ENCODE peak calls at places on chromosomes 11 and 22, in nine cellular contexts. A, K, R, Y, O, M, B, X and C are unnamed samples.

GRCh38 chr11:67542971-67543370 is 19.7 kb upstream of the CABP2 start:
- DNase-seq in R (no peak), A (no peak), K (no peak), B (no peak), Y (no peak), O (no peak), M (no peak), X (no peak), C (no peak)

GRCh38 chr22:35322126-35322525 is 22.4 kb downstream of the TOM1 start:
- DNase-seq in X (no peak), Y (no peak), A (no peak), B (no peak), R (no peak), O (no peak), M (no peak), K (no peak), C (no peak)

GRCh38 chr11:114077482-114078305 is 18.2 kb downstream of the ZBTB16 start:
- DNase-seq in A (no peak), K (no peak), O (no peak), Y (no peak), M (no peak), X (no peak), R (no peak), B (no peak), C (no peak)

GRCh38 chr11:111329306-111330204 is 31.2 kb downstream of the POU2AF3 start:
- DNase-seq in O (no peak), A (no peak), K (no peak), X (no peak), B (no peak), Y (no peak), R (peak), M (no peak), C (no peak)

GRCh38 chr22:44907765-44908737 is 101.8 kb downstream of the PHF21B start:
- DNase-seq in R (peak), O (no peak), B (no peak), A (no peak), Y (no peak), M (no peak), K (no peak), X (no peak), C (no peak)

GRCh38 chr11:97722721-97723120 is 1298.0 kb upstream of the CNTN5 start:
- DNase-seq in A (no peak), K (no peak), B (no peak), X (no peak), M (no peak), R (no peak), Y (no peak), O (no peak), C (no peak)

GRCh38 chr22:22721681-22722309 is 77.4 kb downstream of the GGTLC2 start:
- DNase-seq in R (no peak), K (no peak), O (peak), B (peak), M (no peak), Y (peak), X (peak), A (peak), C (peak)

GRCh38 chr11:34052608-34053160 is 1.2 kb downstream of the CAPRIN1 start:
- DNase-seq in B (no peak), Y (no peak), R (peak), X (no peak), K (peak), M (no peak), O (no peak), A (no peak), C (no peak)

GRCh38 chr22:37273846-37274225 is 8.5 kb upstream of the CYTH4 start:
- DNase-seq in M (no peak), Y (no peak), O (no peak), B (no peak), K (no peak), A (no peak), X (no peak), R (no peak), C (no peak)

GRCh38 chr11:128334311-128335044 is 252.9 kb downstream of the ETS1 start:
- DNase-seq in M (no peak), A (no peak), K (no peak), O (no peak), B (no peak), X (peak), R (peak), Y (no peak), C (peak)

GRCh38 chr11:124798991-124799383 is 1.2 kb downstream of the MSANTD2 start:
- DNase-seq in R (no peak), K (no peak), A (peak), M (no peak), X (peak), B (peak), Y (peak), O (no peak), C (peak)

GRCh38 chr11:118838905-118839553 is 44.7 kb upstream of the CXCR5 start:
- DNase-seq in O (peak), M (no peak), R (no peak), B (peak), A (no peak), X (no peak), Y (no peak), K (no peak), C (no peak)

GRCh38 chr22:17596226-17596625 is 32.3 kb downstream of the ATP6V1E1 start:
- DNase-seq in X (no peak), K (no peak), O (no peak), R (no peak), Y (no peak), M (no peak), A (no peak), B (no peak), C (no peak)

GRCh38 chr11:11860103-11860979 is 18.6 kb downstream of the USP47 start:
- DNase-seq in R (no peak), B (peak), M (no peak), A (peak), Y (peak), K (no peak), X (peak), O (no peak), C (no peak)

GRCh38 chr11:46905806-46906205 is 12.5 kb downstream of the LRP4 start:
- DNase-seq in B (no peak), M (no peak), Y (no peak), R (no peak), O (no peak), X (no peak), A (no peak), K (no peak), C (peak)

GRCh38 chr22:39176067-39176621 is 23.7 kb upstream of the CBX7 start:
- DNase-seq in X (peak), Y (peak), R (peak), O (no peak), K (no peak), A (peak), B (peak), M (peak), C (peak)

GRCh38 chr11:14029971-14030531 is 67.5 kb downstream of the SPON1 start:
- DNase-seq in Y (peak), X (peak), B (peak), O (no peak), M (peak), A (peak), R (peak), K (peak), C (no peak)

GRCh38 chr11:76523147-76523546 is 78.3 kb downstream of the EMSY start:
- DNase-seq in K (no peak), X (no peak), O (no peak), Y (no peak), B (no peak), M (no peak), A (no peak), R (no peak), C (peak)

GRCh38 chr11:1336836-1337646 is 27.6 kb upstream of the TOLLIP start:
- DNase-seq in A (no peak), O (no peak), M (no peak), Y (no peak), R (peak), K (no peak), B (no peak), X (no peak), C (no peak)

GRCh38 chr11:9562716-9563115 is 10.8 kb upstream of the WEE1 start:
- DNase-seq in M (no peak), A (no peak), Y (no peak), X (no peak), K (no peak), R (no peak), O (no peak), B (no peak), C (no peak)

GRCh38 chr22:20940904-20941385 is 23.7 kb downstream of the CRKL start:
- DNase-seq in Y (no peak), X (no peak), O (no peak), A (no peak), K (no peak), B (no peak), R (no peak), M (no peak), C (no peak)

GRCh38 chr11:43969543-43969942 is 27.1 kb downstream of the C11orf96 start:
- DNase-seq in O (no peak), R (no peak), K (no peak), X (peak), Y (no peak), M (no peak), B (no peak), A (peak), C (peak)

GRCh38 chr11:123841189-123841588 is 35.0 kb upstream of the OR6M1 start:
- DNase-seq in B (no peak), X (peak), R (no peak), M (no peak), K (no peak), O (no peak), Y (no peak), A (no peak), C (no peak)

GRCh38 chr11:123166095-123166559 is 28.9 kb downstream of the CLMP start:
- DNase-seq in O (no peak), R (peak), K (no peak), A (peak), M (peak), Y (peak), B (peak), X (peak), C (peak)

GRCh38 chr22:49381595-49382450 is 445.9 kb downstream of the BRD1 start:
- DNase-seq in X (no peak), Y (no peak), M (no peak), K (no peak), O (no peak), B (no peak), R (no peak), A (no peak), C (no peak)

GRCh38 chr11:33021937-33022336 is 6.3 kb downstream of the DEPDC7 start:
- DNase-seq in R (no peak), X (no peak), A (no peak), O (no peak), M (no peak), B (no peak), K (no peak), Y (no peak), C (no peak)

GRCh38 chr11:1643146-1643690 is 13.6 kb downstream of the KRTAP5-5 start:
- DNase-seq in B (no peak), R (no peak), K (no peak), O (no peak), M (no peak), X (no peak), A (no peak), Y (no peak), C (no peak)

GRCh38 chr11:76151561-76152085 is 54.7 kb downstream of the WNT11 start:
- DNase-seq in O (no peak), A (no peak), B (no peak), Y (no peak), M (no peak), X (no peak), K (no peak), R (peak), C (no peak)

GRCh38 chr11:114034956-114035355 is 24.6 kb upstream of the ZBTB16 start:
- DNase-seq in O (no peak), B (no peak), Y (no peak), M (no peak), X (no peak), K (no peak), R (no peak), A (no peak), C (no peak)

GRCh38 chr11:44308923-44309482 is 936 bp downstream of the ALX4 start:
- DNase-seq in R (no peak), K (no peak), Y (no peak), X (no peak), M (no peak), A (no peak), O (no peak), B (peak), C (no peak)

GRCh38 chr11:134277176-134278001 is 1.2 kb downstream of the GLB1L3 start:
- DNase-seq in O (no peak), Y (no peak), R (no peak), K (peak), B (no peak), M (no peak), A (no peak), X (no peak), C (no peak)

GRCh38 chr11:40241524-40242037 is 1217.9 kb downstream of the LRRC4C start:
- DNase-seq in O (peak), Y (no peak), A (peak), X (no peak), M (no peak), B (peak), R (no peak), K (peak), C (peak)

GRCh38 chr11:77503006-77503405 is 29.1 kb upstream of the PAK1 start:
- DNase-seq in B (peak), K (no peak), X (peak), R (no peak), O (no peak), A (peak), Y (peak), M (no peak), C (no peak)

GRCh38 chr11:6199174-6199810 is at the start of gene OR52W1:
- DNase-seq in X (no peak), M (no peak), B (no peak), O (no peak), Y (no peak), A (no peak), R (no peak), K (no peak), C (no peak)

GRCh38 chr11:114073506-114074381 is 14.2 kb downstream of the ZBTB16 start:
- DNase-seq in A (no peak), B (no peak), Y (no peak), X (no peak), O (no peak), M (no peak), K (no peak), R (no peak), C (no peak)

GRCh38 chr11:65446446-65447277 is 24.1 kb downstream of the NEAT1 start:
- DNase-seq in A (peak), B (peak), O (no peak), Y (peak), M (peak), K (no peak), R (peak), X (peak), C (peak)

GRCh38 chr11:124867700-124868099 is 2.5 kb downstream of the ROBO3 start:
- DNase-seq in Y (peak), A (peak), X (peak), O (no peak), R (no peak), M (no peak), B (peak), K (no peak), C (peak)

GRCh38 chr22:19576460-19577421 is 52.5 kb upstream of the CLDN5 start:
- DNase-seq in M (no peak), K (no peak), O (no peak), A (peak), Y (peak), R (peak), X (peak), B (peak), C (peak)

GRCh38 chr11:29328961-29329441 is 687.8 kb downstream of the KCNA4 start:
- DNase-seq in Y (peak), K (no peak), M (no peak), A (peak), X (peak), R (no peak), B (peak), O (no peak), C (peak)
- TF ChIP-seq CTCF in Y (peak), K (no peak), M (no peak), A (peak), X (peak), R (peak), B (peak), O (peak), C (peak)

DNA sequence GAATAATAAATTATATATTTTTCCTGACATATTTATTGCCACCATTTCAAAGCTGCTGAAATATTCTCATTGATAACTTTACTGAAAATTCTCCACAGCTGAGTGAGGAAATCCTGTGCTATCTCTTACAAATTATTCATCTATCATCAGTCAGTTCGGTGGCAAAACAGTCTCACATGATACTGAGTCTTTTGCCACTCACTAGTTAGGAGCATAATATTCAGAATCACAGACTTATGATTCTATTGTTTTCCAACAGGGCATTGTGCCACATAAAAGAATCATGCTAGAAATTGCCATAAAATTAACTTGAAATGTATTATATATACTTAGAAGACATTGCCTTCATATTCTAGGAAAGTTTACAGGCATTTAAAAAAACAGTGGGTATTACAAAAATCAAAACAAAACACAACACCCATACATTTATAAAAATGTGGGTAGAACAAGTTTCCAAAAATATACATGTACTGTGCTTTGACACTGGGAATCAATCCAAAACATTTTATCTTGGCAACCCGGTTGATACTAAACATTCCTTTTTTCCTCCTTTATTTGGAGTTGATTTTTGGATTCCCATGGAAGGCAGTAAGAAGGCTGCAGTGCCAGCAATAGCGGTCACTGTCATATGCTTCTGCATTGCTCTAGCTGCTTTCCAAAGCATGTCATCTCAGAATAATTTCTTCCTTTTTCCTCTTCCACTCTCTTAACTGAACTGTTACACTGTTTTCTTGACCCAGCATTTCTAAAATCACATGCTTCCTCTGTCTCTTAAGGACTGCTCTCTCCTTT is 42.5 kb downstream of the ATG16L2 start:
- DNase-seq in O (no peak), R (no peak), Y (no peak), X (peak), M (no peak), B (peak), A (no peak), K (no peak), C (peak)
- TF ChIP-seq CTCF in O (no peak), R (no peak), Y (no peak), X (peak), M (no peak), B (no peak), A (no peak), K (no peak), C (no peak)

DNA sequence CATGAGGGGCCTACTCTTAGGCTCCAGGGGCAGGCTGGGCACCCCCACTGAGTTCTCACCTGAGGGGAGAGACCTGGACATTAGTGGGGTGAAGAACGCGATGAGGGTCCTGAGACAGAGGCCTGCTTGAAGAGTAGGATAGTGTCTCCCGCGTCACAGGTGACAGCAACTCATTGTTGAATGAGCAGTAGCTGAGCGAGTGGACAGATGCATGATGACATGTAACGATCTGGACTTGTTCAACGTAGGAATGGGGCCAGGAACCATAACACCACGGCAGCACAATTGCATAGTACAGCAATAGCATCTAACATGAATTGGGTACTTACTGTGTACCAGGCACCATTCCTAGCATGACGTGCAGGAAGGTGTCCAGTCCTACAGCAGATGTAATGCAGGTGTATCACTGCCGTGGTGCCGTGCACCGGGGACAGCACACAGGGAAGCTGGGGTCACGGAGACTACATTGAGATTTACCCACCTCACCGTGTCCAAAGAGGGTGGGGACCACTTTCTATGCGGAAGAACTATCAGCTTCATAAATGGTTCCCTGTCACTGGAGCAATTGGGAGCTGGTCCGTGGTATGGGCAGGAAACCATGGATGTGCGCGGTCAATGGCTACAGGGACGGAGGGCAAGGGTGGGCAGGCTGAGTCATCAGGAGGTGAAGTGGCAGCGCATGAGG is 1019.1 kb downstream of the TBC1D22A start:
- DNase-seq in O (no peak), K (no peak), B (no peak), Y (no peak), X (no peak), A (no peak), R (no peak), M (no peak), C (no peak)
- TF ChIP-seq CTCF in O (no peak), K (no peak), B (no peak), Y (no peak), X (no peak), A (no peak), R (no peak), M (no peak), C (no peak)

GRCh38 chr11:132158091-132158490 is 787.7 kb downstream of the NTM start:
- DNase-seq in R (no peak), B (peak), X (peak), M (no peak), K (no peak), O (no peak), A (peak), Y (peak), C (no peak)
- TF ChIP-seq CTCF in R (no peak), B (peak), X (peak), M (peak), K (no peak), O (peak), A (peak), Y (peak), C (peak)